ENCODE peak calls at places on chromosome 21, in six cellular contexts. E is A549, M is HCT116, V is transverse colon, O is Peyer's patch, Y is breast epithelium. B is an unnamed sample.
A peak's percentile ranks its signal among the peaks of the same experiment; 100 is the strongest.

GRCh38 chr21:33461538-33462250 is 18.1 kb downstream of the TMEM50B start:
- DNase-seq in E (no peak), M (no peak), V (no peak), O (no peak), Y (no peak), B (no peak)

GRCh38 chr21:18529253-18529652 is 125.7 kb upstream of the TMPRSS15 start:
- DNase-seq in E (no peak), M (no peak), V (no peak), O (no peak), Y (no peak), B (peak; percentile 5)

GRCh38 chr21:27725916-27726315 is 759.0 kb upstream of the ADAMTS5 start:
- DNase-seq in E (no peak), M (no peak), V (no peak), O (no peak), Y (no peak), B (no peak)

GRCh38 chr21:32143222-32143939 is 135.5 kb downstream of the MIS18A start:
- DNase-seq in E (no peak), M (no peak), V (no peak), O (no peak), Y (no peak), B (no peak)

GRCh38 chr21:15222711-15223110 is 157.9 kb upstream of the NRIP1 start:
- DNase-seq in E (no peak), M (peak; percentile 49), V (no peak), O (no peak), Y (no peak), B (no peak)

GRCh38 chr21:15754640-15755039 is 24.9 kb downstream of the USP25 start:
- DNase-seq in E (no peak), M (no peak), V (no peak), O (no peak), Y (no peak), B (no peak)

GRCh38 chr21:26495283-26495849 is 77.7 kb downstream of the CYYR1 start:
- DNase-seq in E (no peak), M (no peak), V (no peak), O (no peak), Y (no peak), B (no peak)

GRCh38 chr21:46112731-46113215 is 14.9 kb downstream of the COL6A2 start:
- DNase-seq in E (no peak), M (no peak), V (peak; percentile 6), O (peak; percentile 36), Y (peak; percentile 30), B (no peak)

GRCh38 chr21:15065381-15066230 is 806 bp upstream of the NRIP1 start:
- DNase-seq in E (peak; percentile 37), M (no peak), V (peak; percentile 80), O (peak; percentile 94), Y (peak; percentile 64), B (peak; percentile 66)

GRCh38 chr21:26506951-26507350 is 66.1 kb downstream of the CYYR1 start:
- DNase-seq in E (no peak), M (no peak), V (no peak), O (no peak), Y (no peak), B (peak; percentile 6)

GRCh38 chr21:43276811-43277210 is 108.0 kb downstream of the CRYAA start:
- DNase-seq in E (no peak), M (no peak), V (no peak), O (no peak), Y (no peak), B (no peak)

GRCh38 chr21:29055080-29055479 is 18.4 kb downstream of the CCT8 start:
- DNase-seq in E (no peak), M (no peak), V (no peak), O (no peak), Y (no peak), B (no peak)
- TF ChIP-seq POLR2A in E (no peak), M (no peak), V (no peak), O (no peak), Y (no peak), B (no peak)

DNA sequence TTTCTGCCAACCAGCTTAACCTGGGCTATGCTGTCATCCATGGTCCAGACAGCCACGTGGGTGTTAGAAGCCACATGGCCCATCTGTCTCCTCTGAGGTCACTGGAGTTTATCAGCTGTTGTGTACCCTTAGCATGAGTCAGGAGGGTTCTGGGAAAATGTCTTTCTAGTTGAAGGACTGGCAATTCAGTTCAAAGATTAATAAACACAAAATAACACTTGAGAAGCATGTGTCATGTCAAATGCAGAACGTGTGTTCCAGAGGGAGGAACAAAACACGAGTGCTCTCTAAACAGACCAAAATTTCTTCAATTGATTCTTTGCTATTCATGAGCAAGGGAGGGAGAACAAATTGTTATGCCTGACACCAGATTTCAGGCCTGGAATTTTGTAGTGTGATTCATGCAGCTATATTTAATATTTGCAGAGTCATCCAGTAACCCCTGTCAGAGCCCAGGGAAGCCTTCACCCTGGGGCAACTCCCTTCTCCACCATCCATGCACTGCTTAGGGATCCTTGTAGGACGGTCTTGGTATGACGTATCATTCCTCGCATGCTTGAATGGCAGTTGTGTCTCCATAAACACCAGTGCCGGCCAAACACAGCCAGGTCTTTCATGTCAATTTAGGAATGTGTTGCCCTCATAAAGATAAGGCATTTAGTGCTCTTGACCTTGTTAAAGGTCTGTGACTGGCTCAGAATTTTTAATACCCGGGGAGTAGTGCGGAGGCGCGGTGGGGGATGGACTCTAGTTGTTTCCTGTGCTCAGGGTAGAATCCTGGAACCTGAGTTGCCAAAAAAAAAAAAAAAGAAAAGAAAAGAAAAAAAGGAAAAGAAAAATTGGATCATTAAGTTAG is 27.7 kb upstream of the DYRK1A start:
- DNase-seq in E (peak; percentile 81), M (peak; percentile 61), V (no peak), O (no peak), Y (no peak), B (peak; percentile 70)
- TF ChIP-seq POLR2A in E (no peak), M (no peak), V (no peak), O (no peak), Y (no peak), B (peak; percentile 18)

GRCh38 chr21:42237577-42237976 is 18.6 kb downstream of the ABCG1 start:
- DNase-seq in E (no peak), M (no peak), V (no peak), O (no peak), Y (no peak), B (no peak)

GRCh38 chr21:42237161-42237560 is 18.2 kb downstream of the ABCG1 start:
- DNase-seq in E (no peak), M (no peak), V (no peak), O (no peak), Y (no peak), B (no peak)

GRCh38 chr21:42235593-42235992 is 16.7 kb downstream of the ABCG1 start:
- DNase-seq in E (no peak), M (no peak), V (no peak), O (no peak), Y (no peak), B (no peak)

GRCh38 chr21:42236014-42236413 is 17.1 kb downstream of the ABCG1 start:
- DNase-seq in E (no peak), M (no peak), V (no peak), O (no peak), Y (no peak), B (no peak)

GRCh38 chr21:42236693-42237092 is 17.8 kb downstream of the ABCG1 start:
- DNase-seq in E (no peak), M (no peak), V (no peak), O (no peak), Y (no peak), B (no peak)
- TF ChIP-seq POLR2A in E (no peak), M (no peak), V (no peak), O (no peak), Y (no peak), B (no peak)

GRCh38 chr21:37072988-37073416 is at the start of the genes PIGP and TTC3:
- DNase-seq in E (peak; percentile 67), M (peak; percentile 76), V (peak; percentile 95), O (peak; percentile 97), Y (peak; percentile 92), B (peak; percentile 95)
- TF ChIP-seq POLR2A in E (peak; percentile 51), M (peak; percentile 58), V (peak; percentile 82), O (peak; percentile 74), Y (peak; percentile 80), B (peak; percentile 77)

DNA sequence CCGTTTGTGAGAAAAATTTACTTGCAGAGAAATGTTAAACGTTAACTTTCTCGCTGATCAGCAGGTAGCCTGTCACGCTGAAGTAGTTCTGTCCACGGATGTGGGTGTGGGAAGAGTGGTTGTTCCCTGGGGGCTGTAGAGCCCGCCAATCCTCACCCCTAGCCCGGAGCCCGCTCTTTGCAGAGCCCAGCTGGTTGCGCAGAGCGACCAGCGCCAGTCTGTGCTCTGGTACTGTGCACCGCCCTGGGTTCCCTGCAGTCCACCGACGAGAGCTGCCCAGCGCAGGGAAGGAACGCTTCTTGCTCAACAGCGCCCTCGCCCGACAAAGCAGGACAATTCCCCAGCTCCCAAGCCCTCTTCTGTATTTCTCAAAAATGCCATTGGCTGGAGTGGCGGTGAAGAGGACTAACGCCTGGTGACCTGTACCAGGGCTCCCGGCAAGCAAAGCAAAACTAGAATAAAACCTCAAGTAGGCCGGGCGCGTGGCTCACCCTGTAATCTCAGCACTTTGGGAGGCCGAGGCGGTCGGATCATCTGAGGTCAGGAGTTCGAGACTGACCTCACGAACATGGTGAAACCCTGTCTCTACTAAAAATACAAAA is 3.3 kb downstream of the RIPPLY3 start:
- DNase-seq in E (peak; percentile 77), M (peak; percentile 81), V (peak; percentile 89), O (peak; percentile 89), Y (peak; percentile 82), B (peak; percentile 98)
- TF ChIP-seq POLR2A in E (no peak), M (no peak), V (no peak), O (no peak), Y (no peak), B (peak; percentile 18)

GRCh38 chr21:45073301-45074047 is 906 bp upstream of the ADARB1 start:
- DNase-seq in E (no peak), M (no peak), V (peak; percentile 24), O (peak; percentile 47), Y (peak; percentile 57), B (peak; percentile 55)
- TF ChIP-seq POLR2A in E (no peak), M (peak; percentile 1), V (no peak), O (no peak), Y (no peak), B (no peak)

DNA sequence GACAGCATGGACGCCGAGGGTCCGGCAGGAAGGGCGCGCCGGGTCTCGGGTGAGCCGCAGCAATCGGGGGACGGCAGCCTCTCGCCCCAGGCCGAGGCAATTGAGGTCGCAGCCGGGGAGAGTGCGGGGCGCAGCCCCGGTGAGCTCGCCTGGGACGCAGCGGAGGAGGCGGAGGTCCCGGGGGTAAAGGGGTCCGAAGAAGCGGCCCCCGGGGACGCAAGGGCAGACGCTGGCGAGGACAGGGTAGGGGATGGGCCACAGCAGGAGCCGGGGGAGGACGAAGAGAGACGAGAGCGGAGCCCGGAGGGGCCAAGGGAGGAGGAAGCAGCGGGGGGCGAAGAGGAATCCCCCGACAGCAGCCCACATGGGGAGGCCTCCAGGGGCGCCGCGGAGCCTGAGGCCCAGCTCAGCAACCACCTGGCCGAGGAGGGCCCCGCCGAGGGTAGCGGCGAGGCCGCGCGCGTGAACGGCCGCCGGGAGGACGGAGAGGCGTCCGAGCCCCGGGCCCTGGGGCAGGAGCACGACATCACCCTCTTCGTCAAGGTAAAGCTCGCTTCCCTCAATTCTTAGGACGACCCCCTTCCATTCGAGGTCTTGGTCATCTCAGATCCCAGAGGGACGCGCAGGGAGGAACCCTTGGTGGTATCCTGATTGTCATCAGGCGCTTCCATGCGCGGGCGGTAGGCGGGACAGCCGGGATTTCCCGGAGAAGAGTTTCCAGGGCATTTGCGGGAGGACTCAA is 1.6 kb downstream of the CLIC6 start:
- DNase-seq in E (no peak), M (no peak), V (peak; percentile 29), O (no peak), Y (no peak), B (no peak)
- TF ChIP-seq POLR2A in E (no peak), M (no peak), V (no peak), O (no peak), Y (no peak), B (no peak)

B was measured in H54.